ENCODE peak calls at places on chromosomes 4 and X, in four cellular contexts. One of them, this sample, is unnamed.

GRCh38 chr4:56861365-56861764 is 39.9 kb upstream of the SPINK2 start:
- DNase-seq in K562: no peak
- DNase-seq in uterus: no peak
- DNase-seq in suprapubic skin: no peak
- DNase-seq in this sample: peak

GRCh38 chr4:152259866-152260265 is 276.0 kb downstream of the FBXW7 start:
- DNase-seq in suprapubic skin: no peak
- DNase-seq in uterus: no peak
- DNase-seq in K562: no peak
- DNase-seq in this sample: no peak

GRCh38 chrX:19604375-19604774 is 89.1 kb upstream of the MAP3K15 start:
- DNase-seq in uterus: no peak
- DNase-seq in suprapubic skin: no peak
- DNase-seq in K562: no peak
- DNase-seq in this sample: no peak

GRCh38 chrX:25012433-25012735 is 3.4 kb downstream of the ARX start:
- DNase-seq in K562: no peak
- DNase-seq in uterus: no peak
- DNase-seq in suprapubic skin: no peak
- DNase-seq in this sample: no peak

GRCh38 chr4:87268401-87268800 is 48.0 kb upstream of the KLHL8 start:
- DNase-seq in uterus: no peak
- DNase-seq in K562: no peak
- DNase-seq in suprapubic skin: no peak
- DNase-seq in this sample: no peak

GRCh38 chrX:131677655-131678628 is 134.1 kb downstream of the OR13H1 start:
- DNase-seq in suprapubic skin: no peak
- DNase-seq in uterus: peak
- DNase-seq in K562: peak
- DNase-seq in this sample: peak

GRCh38 chr4:113316879-113317278 is 267.4 kb downstream of the ANK2 start:
- DNase-seq in K562: no peak
- DNase-seq in uterus: no peak
- DNase-seq in suprapubic skin: no peak
- DNase-seq in this sample: no peak

GRCh38 chrX:68415289-68415688 is 18.0 kb downstream of the OPHN1 start:
- DNase-seq in K562: no peak
- DNase-seq in uterus: no peak
- DNase-seq in suprapubic skin: no peak
- DNase-seq in this sample: no peak

GRCh38 chr4:173556398-173557131 is 26.5 kb upstream of the HAND2 start:
- DNase-seq in suprapubic skin: no peak
- DNase-seq in K562: no peak
- DNase-seq in uterus: no peak
- DNase-seq in this sample: no peak

GRCh38 chr4:78747328-78747946 is 28.7 kb upstream of the BMP2K start:
- DNase-seq in uterus: no peak
- DNase-seq in suprapubic skin: no peak
- DNase-seq in K562: no peak
- DNase-seq in this sample: no peak

GRCh38 chr4:151458148-151458547 is 49.2 kb downstream of the FHIP1A start:
- DNase-seq in uterus: no peak
- DNase-seq in K562: no peak
- DNase-seq in suprapubic skin: no peak
- DNase-seq in this sample: no peak

GRCh38 chrX:72735561-72735960 is 21.5 kb upstream of the PHKA1 start:
- DNase-seq in uterus: no peak
- DNase-seq in K562: no peak
- DNase-seq in suprapubic skin: no peak
- DNase-seq in this sample: no peak

GRCh38 chr4:105990933-105991332 is 95.7 kb downstream of the NPNT start:
- DNase-seq in K562: no peak
- DNase-seq in uterus: peak
- DNase-seq in suprapubic skin: no peak
- DNase-seq in this sample: peak

GRCh38 chr4:87947381-87948160 is 27.9 kb upstream of the SPP1 start:
- DNase-seq in uterus: no peak
- DNase-seq in suprapubic skin: no peak
- DNase-seq in K562: no peak
- DNase-seq in this sample: no peak

GRCh38 chr4:76435689-76436176 is 704 bp downstream of the SHROOM3 start:
- DNase-seq in K562: no peak
- DNase-seq in uterus: no peak
- DNase-seq in suprapubic skin: no peak
- DNase-seq in this sample: no peak

GRCh38 chr4:128358231-128358902 is 70.8 kb upstream of the PGRMC2 start:
- DNase-seq in K562: peak
- DNase-seq in suprapubic skin: no peak
- DNase-seq in uterus: no peak
- DNase-seq in this sample: no peak

GRCh38 chr4:54499308-54500074 is 158.3 kb upstream of the KIT start:
- DNase-seq in K562: peak
- DNase-seq in uterus: no peak
- DNase-seq in suprapubic skin: no peak
- DNase-seq in this sample: no peak

DNA sequence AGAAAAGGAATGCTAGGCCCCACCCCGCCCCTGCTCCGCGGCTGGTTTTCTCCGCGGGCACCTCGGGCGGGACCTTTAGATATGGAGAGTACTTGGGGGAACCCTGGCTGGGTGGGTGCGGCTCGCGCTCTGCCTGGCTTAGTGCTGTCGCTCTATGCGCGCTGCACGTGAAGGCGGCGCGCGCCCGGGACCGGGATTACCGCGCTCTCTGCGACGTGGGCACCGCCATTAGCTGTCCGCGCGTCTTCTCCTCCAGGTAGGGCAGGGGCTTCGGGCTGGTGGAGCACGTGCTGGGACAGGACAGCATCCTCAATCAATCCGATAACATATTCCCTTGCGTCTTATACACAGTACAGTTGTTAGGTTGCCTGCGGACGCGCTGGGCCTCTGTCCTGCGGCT is 56.0 kb downstream of the MAGEB10 start:
- DNase-seq in uterus: no peak
- DNase-seq in suprapubic skin: no peak
- DNase-seq in K562: no peak
- DNase-seq in this sample: no peak
- TF ChIP-seq POLR2A in uterus: no peak
- TF ChIP-seq POLR2A in suprapubic skin: no peak
- TF ChIP-seq POLR2A in K562: no peak
- TF ChIP-seq POLR2A in this sample: no peak

GRCh38 chr4:90318208-90318607 is 191.0 kb downstream of the CCSER1 start:
- DNase-seq in suprapubic skin: no peak
- DNase-seq in uterus: no peak
- DNase-seq in K562: no peak
- DNase-seq in this sample: no peak

DNA sequence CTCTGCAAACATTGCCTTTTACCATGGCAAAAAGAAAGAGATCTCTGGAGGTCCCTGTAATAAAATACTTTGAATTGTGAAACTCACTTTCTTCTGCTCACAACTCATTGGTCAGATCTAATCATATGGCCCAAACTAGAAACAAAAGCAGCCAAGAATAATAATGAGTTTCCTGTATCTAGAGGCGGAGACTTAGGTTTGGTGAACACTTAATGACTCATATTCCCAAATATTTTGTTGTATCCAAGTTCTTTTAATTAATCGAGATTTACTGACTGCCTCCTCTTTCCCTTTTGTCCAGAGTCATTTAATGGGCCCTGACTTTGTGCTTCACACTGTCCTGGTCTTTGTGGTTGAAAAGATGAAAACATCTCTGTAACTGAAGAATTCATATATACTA is 190.6 kb downstream of the CCSER1 start:
- DNase-seq in suprapubic skin: no peak
- DNase-seq in uterus: no peak
- DNase-seq in K562: no peak
- DNase-seq in this sample: no peak
- H3K4me3 ChIP-seq in suprapubic skin: no peak
- H3K4me3 ChIP-seq in uterus: no peak
- H3K4me3 ChIP-seq in K562: no peak
- H3K4me3 ChIP-seq in this sample: no peak

DNA sequence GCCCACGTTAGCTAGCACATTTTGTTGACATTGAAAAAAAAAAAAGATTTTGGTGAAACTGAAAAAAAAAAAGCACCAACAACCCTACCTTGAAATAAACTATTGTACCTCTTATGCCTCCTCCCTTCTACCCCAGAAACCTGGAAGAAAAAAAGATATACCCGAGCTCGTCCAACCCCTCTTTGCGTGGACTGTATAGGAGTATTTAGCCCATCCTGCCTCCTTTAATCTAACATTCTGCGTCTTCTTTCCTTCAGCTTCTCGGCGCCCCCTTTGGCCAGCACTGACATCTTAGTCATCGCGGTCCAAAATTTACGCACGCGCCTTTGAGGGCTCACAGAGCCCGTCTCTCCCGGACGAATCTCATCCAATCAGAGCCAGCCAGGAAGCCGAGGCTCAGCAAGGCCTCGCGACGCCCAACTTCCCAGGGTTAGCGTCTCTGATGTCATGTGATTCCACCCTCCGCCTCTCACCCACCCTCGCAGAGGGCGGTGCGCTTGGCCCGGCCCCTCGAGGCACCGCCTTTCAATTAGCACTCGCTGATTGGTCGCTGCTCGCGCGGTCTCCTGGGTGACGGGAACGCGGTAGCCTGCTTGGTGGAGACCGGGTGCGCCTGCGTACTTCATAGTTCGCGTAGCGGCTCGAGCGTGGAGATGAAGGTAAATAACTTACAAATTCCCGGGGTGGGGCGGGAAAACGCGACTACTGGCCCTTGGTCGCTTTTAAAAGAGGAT is at the start of gene WDR19:
- DNase-seq in uterus: peak
- DNase-seq in K562: peak
- DNase-seq in suprapubic skin: peak
- DNase-seq in this sample: peak
- TF ChIP-seq POLR2A in uterus: peak
- TF ChIP-seq POLR2A in K562: no peak
- TF ChIP-seq POLR2A in suprapubic skin: no peak
- TF ChIP-seq POLR2A in this sample: no peak

DNA sequence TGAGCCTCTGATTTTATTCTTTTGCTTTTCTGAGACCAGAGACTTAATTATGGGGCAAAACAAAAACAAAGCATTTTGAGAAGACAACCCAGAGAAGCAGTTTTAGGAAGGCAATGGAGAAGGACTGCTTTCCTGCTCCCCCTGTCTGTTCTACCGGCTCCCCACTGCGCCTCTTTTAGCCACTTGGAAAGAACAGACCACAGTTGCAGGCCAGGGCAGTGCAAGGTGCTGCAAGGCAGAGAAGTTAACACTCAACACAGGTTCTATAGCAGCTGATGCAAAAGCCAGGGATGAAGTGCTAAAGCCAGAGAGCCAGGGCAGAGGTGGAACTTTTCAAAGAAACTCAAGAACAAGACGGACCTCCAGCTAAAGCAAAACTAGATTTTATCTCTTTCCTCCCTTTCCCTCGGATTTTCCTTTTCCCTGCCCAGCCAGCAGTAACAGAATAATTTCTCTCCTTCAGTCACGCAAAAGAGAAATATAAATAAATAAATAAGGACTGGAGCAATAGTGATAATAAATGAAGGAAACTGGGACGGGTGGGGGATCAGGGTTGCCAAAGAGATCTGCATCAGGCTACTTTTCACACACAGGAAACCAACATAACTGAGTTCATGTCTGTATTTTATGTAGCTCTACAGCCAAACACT is 10.4 kb downstream of the SH3RF1 start:
- DNase-seq in K562: no peak
- DNase-seq in uterus: no peak
- DNase-seq in suprapubic skin: no peak
- DNase-seq in this sample: no peak
- H3K4me3 ChIP-seq in K562: no peak
- H3K4me3 ChIP-seq in uterus: no peak
- H3K4me3 ChIP-seq in suprapubic skin: no peak
- H3K4me3 ChIP-seq in this sample: no peak

GRCh38 chr4:64001229-64001898 is 407.9 kb downstream of the TECRL start:
- DNase-seq in uterus: no peak
- DNase-seq in K562: no peak
- DNase-seq in suprapubic skin: no peak
- DNase-seq in this sample: no peak
- TF ChIP-seq POLR2A in uterus: no peak
- TF ChIP-seq POLR2A in K562: no peak
- TF ChIP-seq POLR2A in suprapubic skin: no peak
- TF ChIP-seq POLR2A in this sample: no peak

GRCh38 chrX:105821471-105822081 is 763 bp upstream of the NRK start:
- DNase-seq in uterus: no peak
- DNase-seq in K562: no peak
- DNase-seq in suprapubic skin: no peak
- DNase-seq in this sample: peak
- H3K4me3 ChIP-seq in uterus: peak
- H3K4me3 ChIP-seq in K562: no peak
- H3K4me3 ChIP-seq in suprapubic skin: peak
- H3K4me3 ChIP-seq in this sample: no peak

GRCh38 chr4:3074078-3074845 is at the start of the genes HTT and HTT-AS:
- DNase-seq in K562: peak
- DNase-seq in suprapubic skin: peak
- DNase-seq in uterus: peak
- DNase-seq in this sample: peak
- TF ChIP-seq POLR2A in K562: peak
- TF ChIP-seq POLR2A in suprapubic skin: no peak
- TF ChIP-seq POLR2A in uterus: peak
- TF ChIP-seq POLR2A in this sample: peak

This sample was measured in thyroid gland.